ENCODE peak calls at places on chromosomes 6 and 20, in nine cellular contexts. L is GM23338, K is Karpas-422, J is IMR-90, D is fibroblast of lung, N is endothelial cell of umbilical vein, I is mammary epithelial cell, W is neural progenitor cell, B is osteoblast. C is an unnamed sample. For H3K4me1, the result is how much of the 10 kb centered on the place peaks cover.

GRCh38 chr6:137361701-137362100 is 132.5 kb downstream of the OLIG3 start:
- DNase-seq in D (peak), B (no peak), I (no peak), J (no peak), W (no peak), N (no peak), L (no peak), K (no peak), C (no peak)

GRCh38 chr6:99425647-99426453 is 742 bp upstream of the PNISR start:
- DNase-seq in D (peak), W (peak), I (peak), N (peak), L (peak), J (peak), K (peak), B (peak), C (peak)

GRCh38 chr6:139881728-139882211 is 507.3 kb upstream of the CITED2 start:
- DNase-seq in D (peak), B (no peak), N (peak), K (peak), L (peak), W (peak), J (peak), I (peak), C (peak)

GRCh38 chr20:19322061-19322985 is 109.9 kb downstream of the SLC24A3 start:
- DNase-seq in L (no peak), I (no peak), N (no peak), D (no peak), K (no peak), W (no peak), B (peak), J (no peak), C (no peak)

GRCh38 chr20:745683-746301 is 22.5 kb downstream of the SLC52A3 start:
- DNase-seq in D (peak), N (no peak), W (no peak), I (no peak), L (no peak), K (no peak), B (no peak), J (no peak), C (no peak)

GRCh38 chr6:125224236-125224861 is 70.8 kb downstream of the TPD52L1 start:
- DNase-seq in D (no peak), K (no peak), W (no peak), B (no peak), J (peak), L (no peak), I (no peak), N (no peak), C (no peak)

GRCh38 chr20:22825546-22825945 is 209.6 kb upstream of the SSTR4 start:
- DNase-seq in K (no peak), J (no peak), I (no peak), N (no peak), W (no peak), B (no peak), L (no peak), D (no peak), C (no peak)

GRCh38 chr6:2529217-2529719 is 221.5 kb downstream of the MYLK4 start:
- DNase-seq in L (no peak), J (no peak), W (no peak), K (no peak), N (no peak), B (peak), I (no peak), D (no peak), C (no peak)

GRCh38 chr20:14691994-14692393 is 354.6 kb upstream of the FLRT3 start:
- DNase-seq in D (no peak), I (peak), K (no peak), J (no peak), N (no peak), B (no peak), L (no peak), W (no peak), C (no peak)

GRCh38 chr20:51327251-51327841 is 215.2 kb downstream of the NFATC2 start:
- DNase-seq in I (peak), L (no peak), K (no peak), D (peak), J (peak), B (peak), W (no peak), N (no peak), C (peak)

GRCh38 chr6:158959552-158959951 is 40.5 kb downstream of the RSPH3 start:
- DNase-seq in I (no peak), L (no peak), K (no peak), N (no peak), B (no peak), W (no peak), D (no peak), J (no peak), C (no peak)

DNA sequence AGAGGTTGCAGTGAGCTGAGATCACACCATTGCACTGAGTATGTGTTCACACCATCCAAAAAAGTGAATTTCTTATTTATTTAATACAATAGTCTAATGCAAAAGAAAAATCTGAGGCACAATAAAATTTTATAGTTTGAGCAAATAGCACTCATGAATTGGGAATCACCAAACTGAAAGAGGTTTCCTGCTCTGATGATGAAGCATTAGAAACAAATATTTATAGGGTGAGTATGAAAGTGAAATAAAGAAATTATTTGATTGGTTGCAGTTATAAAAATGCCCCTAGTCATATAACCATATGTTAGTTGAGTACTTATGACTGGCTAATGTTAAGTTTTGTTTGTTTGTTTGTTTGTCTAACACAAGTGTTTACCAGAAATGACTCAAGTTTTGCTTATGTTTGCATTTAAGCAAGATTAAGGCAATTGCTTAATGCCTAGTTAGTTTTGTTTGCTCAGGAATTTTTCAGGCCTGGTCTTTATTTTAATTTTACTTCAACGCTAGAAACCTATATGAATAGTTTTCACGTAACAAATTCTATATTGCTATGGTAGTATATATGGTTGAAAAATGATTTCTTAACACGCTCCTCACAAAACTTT is 151.5 kb upstream of the FAM83B start:
- DNase-seq in D (no peak), N (no peak), I (no peak), L (no peak), J (no peak), K (no peak), B (no peak), W (no peak), C (no peak)
- H3K4me2 ChIP-seq in D (no peak), N (no peak), I (no peak), L (no peak), J (no peak), K (no peak), B (no peak), W (no peak), C (no peak)

GRCh38 chr20:2143594-2143993 is 42.0 kb downstream of the STK35 start:
- DNase-seq in K (no peak), W (no peak), J (no peak), N (no peak), L (no peak), B (no peak), I (no peak), D (no peak), C (no peak)
- H3K4me3 ChIP-seq in K (no peak), W (no peak), J (no peak), N (no peak), L (no peak), B (no peak), I (no peak), D (no peak), C (no peak)

GRCh38 chr6:85421963-85422362 is 27.9 kb upstream of the NT5E start:
- DNase-seq in N (peak), J (peak), B (no peak), W (no peak), L (no peak), K (no peak), I (no peak), D (no peak), C (no peak)
- H3K4me1 ChIP-seq in N (under half), J (under half), B (half or more), W (under half), L (under half), K (under half), I (under half), D (under half), C (under half)

GRCh38 chr6:56831334-56831733 is 123.6 kb upstream of the BEND6 start:
- DNase-seq in B (no peak), J (no peak), N (no peak), L (no peak), I (no peak), K (no peak), W (no peak), D (no peak), C (no peak)

GRCh38 chr6:56832225-56832624 is 122.7 kb upstream of the BEND6 start:
- DNase-seq in N (no peak), B (no peak), W (no peak), I (no peak), L (no peak), K (no peak), J (no peak), D (no peak), C (no peak)

GRCh38 chr6:56835612-56836011 is 119.3 kb upstream of the BEND6 start:
- DNase-seq in I (no peak), K (peak), D (no peak), W (no peak), B (no peak), N (no peak), L (no peak), J (no peak), C (no peak)

GRCh38 chr6:56833873-56834272 is 121.0 kb upstream of the BEND6 start:
- DNase-seq in L (no peak), B (no peak), I (no peak), J (no peak), K (peak), W (no peak), D (no peak), N (no peak), C (no peak)

DNA sequence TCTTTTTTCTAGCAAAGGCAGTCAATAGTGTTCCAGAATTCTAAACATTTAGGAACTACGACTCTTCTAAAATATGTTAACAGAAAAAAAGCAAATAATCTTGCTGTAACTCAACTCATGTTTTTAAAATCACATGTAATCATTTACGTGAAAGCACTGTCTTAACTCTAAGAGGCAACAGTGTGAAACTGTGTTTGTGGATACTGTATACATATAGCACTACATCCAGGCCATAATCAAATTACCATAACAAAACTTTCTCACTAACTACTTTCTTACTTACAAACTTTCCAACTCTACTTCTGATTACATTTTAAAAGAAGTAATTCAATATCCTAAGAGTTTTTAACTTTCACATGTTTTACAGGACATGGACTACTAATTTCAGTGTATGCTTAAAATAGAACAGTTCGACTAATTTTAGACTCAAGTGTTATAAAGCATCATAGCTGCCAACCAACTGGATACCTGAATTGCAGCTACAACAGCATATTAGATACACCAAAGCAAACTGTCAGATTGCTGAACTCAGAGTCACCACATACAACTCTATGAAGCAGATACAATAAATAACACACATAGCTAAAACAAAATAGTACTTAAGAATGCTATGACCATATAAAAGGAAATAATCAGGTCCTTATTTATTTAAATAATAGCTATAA is 121.6 kb upstream of the BEND6 start:
- DNase-seq in B (no peak), D (no peak), I (no peak), J (no peak), N (no peak), L (no peak), W (no peak), K (no peak), C (no peak)
- H3K4me2 ChIP-seq in B (no peak), D (no peak), I (no peak), J (no peak), N (no peak), L (no peak), W (no peak), K (no peak), C (no peak)

GRCh38 chr6:26330835-26331808 is 33.9 kb upstream of the BTN3A2 start:
- DNase-seq in W (no peak), D (no peak), B (no peak), I (peak), J (peak), K (peak), N (peak), L (peak), C (peak)
- H3K4me3 ChIP-seq in W (peak), D (peak), B (peak), I (peak), J (peak), K (peak), N (peak), L (peak), C (peak)

DNA sequence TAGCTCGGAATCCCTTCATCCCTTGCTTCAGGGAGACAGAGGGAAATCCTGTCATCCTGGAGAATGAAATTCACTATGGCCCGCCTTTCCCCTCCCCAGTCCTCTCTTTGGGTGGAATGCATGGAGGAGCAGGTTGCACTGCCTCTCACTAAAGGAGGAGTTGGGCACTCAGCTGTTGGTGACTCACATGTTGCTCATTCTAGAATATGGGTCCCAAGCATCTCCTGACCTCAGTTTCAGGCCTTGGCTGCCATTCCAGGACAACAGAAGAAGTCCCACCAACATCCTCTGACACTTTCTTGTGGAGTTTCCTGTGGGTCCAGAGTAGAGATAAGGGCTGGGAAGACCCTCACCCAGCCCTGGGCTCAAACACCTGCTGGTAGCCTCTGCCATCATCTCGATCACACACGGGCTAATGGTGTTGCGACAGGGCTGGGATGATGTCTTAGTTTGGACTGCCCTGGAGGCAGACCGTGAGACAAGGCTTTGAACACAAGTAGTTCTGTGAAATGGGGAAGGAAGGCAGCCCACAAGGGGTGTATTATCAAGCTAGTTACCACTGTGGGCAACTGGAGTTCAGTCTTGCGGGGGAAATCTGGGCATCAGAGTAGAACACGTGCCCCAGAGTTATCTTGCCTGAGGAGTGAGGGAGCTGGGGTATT is 52.4 kb upstream of the RNF24 start:
- DNase-seq in I (peak), D (peak), B (peak), W (no peak), N (peak), J (peak), L (no peak), K (no peak), C (no peak)
- H3K4me1 ChIP-seq in I (under half), D (under half), B (half or more), W (under half), N (under half), J (half or more), L (under half), K (under half), C (under half)

DNA sequence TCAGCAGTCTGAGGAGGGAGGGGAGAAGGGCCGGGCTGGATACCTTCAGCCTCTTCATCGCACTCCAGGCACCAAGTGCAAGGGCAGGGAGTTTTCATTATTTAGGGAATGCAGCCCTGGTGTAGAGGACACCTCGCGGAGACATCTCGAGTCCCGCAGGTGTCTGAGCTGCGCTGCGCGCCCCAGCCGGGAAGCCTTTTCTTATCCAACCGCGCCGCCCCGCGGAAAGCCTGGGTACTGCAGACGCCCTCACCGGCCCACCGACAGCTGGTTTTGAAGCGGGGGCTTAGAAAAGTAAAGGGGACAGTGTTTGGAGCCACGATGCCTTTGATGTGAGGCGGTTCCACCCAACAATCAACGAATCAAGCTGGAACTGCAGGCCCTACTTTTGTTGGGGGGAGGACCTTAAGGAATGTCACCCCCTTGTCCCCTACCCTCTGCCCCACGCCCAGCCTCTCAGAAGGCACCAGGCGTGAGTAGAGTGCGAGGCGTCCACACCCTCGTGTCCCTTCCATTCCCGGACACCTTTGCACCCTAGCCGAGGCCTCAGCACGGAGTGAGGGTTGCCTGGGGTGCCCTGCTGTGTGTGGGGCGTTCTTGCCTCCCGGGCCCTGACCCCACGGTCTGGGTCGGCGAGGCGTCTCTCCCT is 8.6 kb downstream of the NKX2-2 start:
- DNase-seq in B (peak), K (peak), J (peak), W (peak), L (peak), D (peak), I (peak), N (peak), C (peak)
- H3K4me2 ChIP-seq in B (peak), K (no peak), J (no peak), W (peak), L (peak), D (peak), I (peak), N (peak), C (peak)

C was measured in hepatocyte.